ENCODE peak calls at places on chromosomes 2 and 18, in seven cellular contexts. One of them, this sample, is unnamed.

GRCh38 chr2:168244318-168244717 is 3.1 kb downstream of the STK39 start:
- DNase-seq in AG09319: no peak
- DNase-seq in NCI-H774: peak; percentile 45
- DNase-seq in GM03348: no peak
- DNase-seq in CD4-positive, alpha-beta T cell: peak; percentile 41
- DNase-seq in H7: no peak
- DNase-seq in T-helper 22 cell: peak; percentile 4
- DNase-seq in this sample: no peak

GRCh38 chr2:12493031-12493513 is 223.7 kb upstream of the TRIB2 start:
- DNase-seq in AG09319: no peak
- DNase-seq in NCI-H774: no peak
- DNase-seq in CD4-positive, alpha-beta T cell: no peak
- DNase-seq in GM03348: peak; percentile 62
- DNase-seq in H7: no peak
- DNase-seq in T-helper 22 cell: peak; percentile 25
- DNase-seq in this sample: no peak

GRCh38 chr18:47286776-47287410 is 35.4 kb upstream of the SKOR2 start:
- DNase-seq in H7: no peak
- DNase-seq in AG09319: no peak
- DNase-seq in GM03348: no peak
- DNase-seq in T-helper 22 cell: no peak
- DNase-seq in CD4-positive, alpha-beta T cell: no peak
- DNase-seq in NCI-H774: no peak
- DNase-seq in this sample: no peak

GRCh38 chr2:241773511-241774418 is 2.9 kb upstream of the GAL3ST2 start:
- DNase-seq in NCI-H774: peak; percentile 68
- DNase-seq in T-helper 22 cell: no peak
- DNase-seq in H7: peak; percentile 63
- DNase-seq in AG09319: no peak
- DNase-seq in GM03348: peak; percentile 9
- DNase-seq in CD4-positive, alpha-beta T cell: no peak
- DNase-seq in this sample: no peak

GRCh38 chr2:134900151-134900550 is 18.5 kb upstream of the CCNT2 start:
- DNase-seq in CD4-positive, alpha-beta T cell: no peak
- DNase-seq in AG09319: no peak
- DNase-seq in NCI-H774: no peak
- DNase-seq in GM03348: peak; percentile 12
- DNase-seq in H7: no peak
- DNase-seq in T-helper 22 cell: no peak
- DNase-seq in this sample: no peak

GRCh38 chr18:25053484-25053883 is 298.5 kb downstream of the ZNF521 start:
- DNase-seq in H7: no peak
- DNase-seq in T-helper 22 cell: no peak
- DNase-seq in GM03348: no peak
- DNase-seq in AG09319: no peak
- DNase-seq in NCI-H774: no peak
- DNase-seq in CD4-positive, alpha-beta T cell: no peak
- DNase-seq in this sample: no peak

GRCh38 chr2:161036926-161037325 is 123.3 kb upstream of the TANK start:
- DNase-seq in H7: no peak
- DNase-seq in CD4-positive, alpha-beta T cell: no peak
- DNase-seq in T-helper 22 cell: no peak
- DNase-seq in AG09319: no peak
- DNase-seq in NCI-H774: no peak
- DNase-seq in GM03348: no peak
- DNase-seq in this sample: no peak

GRCh38 chr2:46430413-46430812 is 49.0 kb upstream of the TMEM247 start:
- DNase-seq in GM03348: no peak
- DNase-seq in NCI-H774: no peak
- DNase-seq in CD4-positive, alpha-beta T cell: no peak
- DNase-seq in H7: no peak
- DNase-seq in T-helper 22 cell: no peak
- DNase-seq in AG09319: no peak
- DNase-seq in this sample: no peak

GRCh38 chr18:32326450-32327309 is 136.8 kb downstream of the MEP1B start:
- DNase-seq in CD4-positive, alpha-beta T cell: no peak
- DNase-seq in NCI-H774: no peak
- DNase-seq in GM03348: no peak
- DNase-seq in H7: peak; percentile 16
- DNase-seq in T-helper 22 cell: no peak
- DNase-seq in AG09319: no peak
- DNase-seq in this sample: no peak

GRCh38 chr2:69585855-69586560 is 57.5 kb downstream of the AAK1 start:
- DNase-seq in CD4-positive, alpha-beta T cell: no peak
- DNase-seq in T-helper 22 cell: no peak
- DNase-seq in AG09319: no peak
- DNase-seq in GM03348: no peak
- DNase-seq in NCI-H774: no peak
- DNase-seq in H7: no peak
- DNase-seq in this sample: no peak

GRCh38 chr2:23312996-23313606 is 71.9 kb upstream of the KLHL29 start:
- DNase-seq in GM03348: no peak
- DNase-seq in AG09319: no peak
- DNase-seq in H7: peak; percentile 81
- DNase-seq in NCI-H774: no peak
- DNase-seq in CD4-positive, alpha-beta T cell: no peak
- DNase-seq in T-helper 22 cell: no peak
- DNase-seq in this sample: peak; percentile 82

GRCh38 chr2:216555274-216555673 is 56.6 kb downstream of the RPL37A start:
- DNase-seq in NCI-H774: no peak
- DNase-seq in GM03348: peak; percentile 59
- DNase-seq in AG09319: no peak
- DNase-seq in T-helper 22 cell: no peak
- DNase-seq in CD4-positive, alpha-beta T cell: no peak
- DNase-seq in H7: no peak
- DNase-seq in this sample: no peak

GRCh38 chr2:241506793-241507429 is 1.5 kb downstream of the STK25 start:
- DNase-seq in T-helper 22 cell: no peak
- DNase-seq in GM03348: no peak
- DNase-seq in NCI-H774: no peak
- DNase-seq in H7: no peak
- DNase-seq in CD4-positive, alpha-beta T cell: no peak
- DNase-seq in AG09319: no peak
- DNase-seq in this sample: no peak

GRCh38 chr2:241865957-241866858 is 3.3 kb upstream of the RTP5 start:
- DNase-seq in T-helper 22 cell: no peak
- DNase-seq in GM03348: no peak
- DNase-seq in AG09319: no peak
- DNase-seq in H7: peak; percentile 93
- DNase-seq in NCI-H774: no peak
- DNase-seq in CD4-positive, alpha-beta T cell: no peak
- DNase-seq in this sample: peak; percentile 63

GRCh38 chr2:85760371-85760770 is 6.6 kb downstream of the ATOH8 start:
- DNase-seq in T-helper 22 cell: no peak
- DNase-seq in AG09319: no peak
- DNase-seq in NCI-H774: no peak
- DNase-seq in CD4-positive, alpha-beta T cell: no peak
- DNase-seq in H7: no peak
- DNase-seq in GM03348: peak; percentile 60
- DNase-seq in this sample: no peak

GRCh38 chr2:38509322-38509946 is 93.3 kb downstream of the HNRNPLL start:
- DNase-seq in H7: no peak
- DNase-seq in GM03348: peak; percentile 47
- DNase-seq in AG09319: peak; percentile 37
- DNase-seq in NCI-H774: no peak
- DNase-seq in T-helper 22 cell: no peak
- DNase-seq in CD4-positive, alpha-beta T cell: no peak
- DNase-seq in this sample: no peak

GRCh38 chr2:5692561-5693287 is 540 bp downstream of the SOX11 start:
- DNase-seq in NCI-H774: no peak
- DNase-seq in H7: peak; percentile 84
- DNase-seq in T-helper 22 cell: no peak
- DNase-seq in GM03348: peak; percentile 6
- DNase-seq in AG09319: no peak
- DNase-seq in CD4-positive, alpha-beta T cell: no peak
- DNase-seq in this sample: no peak

GRCh38 chr2:176063958-176064357 is 19.8 kb downstream of the EVX2 start:
- DNase-seq in T-helper 22 cell: no peak
- DNase-seq in H7: no peak
- DNase-seq in AG09319: no peak
- DNase-seq in GM03348: no peak
- DNase-seq in CD4-positive, alpha-beta T cell: no peak
- DNase-seq in NCI-H774: peak; percentile 50
- DNase-seq in this sample: no peak

GRCh38 chr2:99598435-99598834 is 108.6 kb upstream of the REV1 start:
- DNase-seq in AG09319: no peak
- DNase-seq in NCI-H774: no peak
- DNase-seq in T-helper 22 cell: no peak
- DNase-seq in CD4-positive, alpha-beta T cell: no peak
- DNase-seq in H7: peak; percentile 71
- DNase-seq in GM03348: no peak
- DNase-seq in this sample: peak; percentile 45

GRCh38 chr2:16615687-16616615 is 49.7 kb downstream of the CYRIA start:
- DNase-seq in H7: peak; percentile 47
- DNase-seq in T-helper 22 cell: no peak
- DNase-seq in NCI-H774: no peak
- DNase-seq in CD4-positive, alpha-beta T cell: no peak
- DNase-seq in AG09319: no peak
- DNase-seq in GM03348: no peak
- DNase-seq in this sample: peak; percentile 54

GRCh38 chr2:179354296-179354695 is 89.7 kb upstream of the SESTD1 start:
- DNase-seq in GM03348: no peak
- DNase-seq in CD4-positive, alpha-beta T cell: no peak
- DNase-seq in NCI-H774: no peak
- DNase-seq in H7: no peak
- DNase-seq in T-helper 22 cell: no peak
- DNase-seq in AG09319: no peak
- DNase-seq in this sample: no peak

GRCh38 chr18:79405019-79405780 is 9.5 kb downstream of the NFATC1 start:
- DNase-seq in H7: no peak
- DNase-seq in T-helper 22 cell: peak; percentile 41
- DNase-seq in NCI-H774: no peak
- DNase-seq in AG09319: no peak
- DNase-seq in CD4-positive, alpha-beta T cell: no peak
- DNase-seq in GM03348: no peak
- DNase-seq in this sample: no peak